ENCODE peak calls at places on chromosomes 5 and 9, in seven cellular contexts. G is GM06990, Z is WTC11, P is OCI-LY7, T is left ventricle myocardium inferior, C is dermis microvascular lymphatic vessel endothelial cell, L is MV-4-11. W is an unnamed sample.

GRCh38 chr5:172502969-172503368 is 48.6 kb upstream of the SH3PXD2B start:
- DNase-seq in G (no peak), Z (no peak), P (peak; percentile 9), T (no peak), C (no peak), L (peak; percentile 5), W (peak; percentile 54)

GRCh38 chr5:87191645-87192044 is 76.0 kb upstream of the RASA1 start:
- DNase-seq in G (no peak), Z (no peak), P (no peak), T (no peak), C (no peak), L (no peak), W (no peak)

GRCh38 chr9:92804727-92805126 is 40.1 kb upstream of the BICD2 start:
- DNase-seq in G (no peak), Z (no peak), P (no peak), T (no peak), C (no peak), L (no peak), W (no peak)

GRCh38 chr9:117073539-117074336 is 341.1 kb downstream of the ASTN2 start:
- DNase-seq in G (no peak), Z (peak; percentile 80), P (peak; percentile 1), T (no peak), C (no peak), L (no peak), W (no peak)

GRCh38 chr9:122370303-122370702 is 521 bp upstream of the PTGS1 start:
- DNase-seq in G (no peak), Z (no peak), P (peak; percentile 32), T (no peak), C (no peak), L (peak; percentile 79), W (no peak)

GRCh38 chr5:56951131-56951945 is 585 bp downstream of the MIER3 start:
- DNase-seq in G (no peak), Z (peak; percentile 52), P (peak; percentile 58), T (peak; percentile 20), C (no peak), L (no peak), W (no peak)

GRCh38 chr9:130948266-130948665 is 9.2 kb upstream of the FIBCD1 start:
- DNase-seq in G (no peak), Z (no peak), P (no peak), T (no peak), C (no peak), L (no peak), W (no peak)

GRCh38 chr5:40678021-40678939 is 1.4 kb upstream of the PTGER4 start:
- DNase-seq in G (no peak), Z (no peak), P (no peak), T (no peak), C (no peak), L (peak; percentile 67), W (no peak)

GRCh38 chr9:13186091-13186490 is 93.4 kb downstream of the MPDZ start:
- DNase-seq in G (no peak), Z (no peak), P (no peak), T (no peak), C (no peak), L (no peak), W (no peak)

GRCh38 chr5:43638556-43638955 is 35.6 kb downstream of the NNT start:
- DNase-seq in G (no peak), Z (no peak), P (no peak), T (no peak), C (no peak), L (no peak), W (no peak)

GRCh38 chr9:121667214-121667613 is 15.8 kb downstream of the DAB2IP start:
- DNase-seq in G (no peak), Z (no peak), P (no peak), T (no peak), C (no peak), L (no peak), W (no peak)

GRCh38 chr9:85927077-85927476 is 13.9 kb upstream of the NAA35 start:
- DNase-seq in G (no peak), Z (no peak), P (no peak), T (no peak), C (no peak), L (no peak), W (no peak)

GRCh38 chr9:121651295-121652036 is at the start of gene DAB2IP:
- DNase-seq in G (no peak), Z (peak; percentile 77), P (no peak), T (peak; percentile 60), C (no peak), L (no peak), W (no peak)

GRCh38 chr5:83488821-83489220 is 17.3 kb downstream of the VCAN start:
- DNase-seq in G (no peak), Z (no peak), P (no peak), T (no peak), C (no peak), L (no peak), W (no peak)

GRCh38 chr9:109476781-109477268 is 21.3 kb downstream of the PTPN3 start:
- DNase-seq in G (no peak), Z (no peak), P (no peak), T (no peak), C (no peak), L (no peak), W (no peak)

GRCh38 chr5:71475788-71476384 is 20.4 kb downstream of the BDP1 start:
- DNase-seq in G (no peak), Z (no peak), P (peak; percentile 40), T (no peak), C (no peak), L (peak; percentile 9), W (no peak)

GRCh38 chr5:72065751-72066255 is 41.5 kb upstream of the MAP1B start:
- DNase-seq in G (no peak), Z (peak; percentile 82), P (no peak), T (no peak), C (no peak), L (no peak), W (no peak)

GRCh38 chr5:1732955-1733354 is 66.7 kb downstream of the MRPL36 start:
- DNase-seq in G (no peak), Z (no peak), P (no peak), T (no peak), C (no peak), L (no peak), W (no peak)

GRCh38 chr5:8136271-8136670 is 267.3 kb downstream of the MTRR start:
- DNase-seq in G (no peak), Z (no peak), P (no peak), T (no peak), C (no peak), L (no peak), W (no peak)

GRCh38 chr9:114238919-114239879 is 83.7 kb upstream of the ORM1 start:
- DNase-seq in G (no peak), Z (peak; percentile 24), P (peak; percentile 11), T (no peak), C (peak; percentile 25), L (no peak), W (no peak)

GRCh38 chr9:95107001-95107749 is 210.3 kb downstream of the FANCC start:
- DNase-seq in G (no peak), Z (no peak), P (no peak), T (no peak), C (no peak), L (no peak), W (no peak)

GRCh38 chr9:93467062-93467416 is 13.7 kb upstream of the FAM120AOS start:
- DNase-seq in G (no peak), Z (no peak), P (no peak), T (no peak), C (no peak), L (no peak), W (no peak)

GRCh38 chr5:298737-299125 is 22.8 kb upstream of the AHRR start:
- DNase-seq in G (no peak), Z (no peak), P (no peak), T (no peak), C (no peak), L (no peak), W (no peak)

GRCh38 chr9:101528015-101528414 is 5.6 kb upstream of the RNF20 start:
- DNase-seq in G (no peak), Z (no peak), P (no peak), T (no peak), C (no peak), L (no peak), W (no peak)

GRCh38 chr9:128124873-128125574 is 2.5 kb downstream of the PTGES2 start:
- DNase-seq in G (no peak), Z (peak; percentile 92), P (peak; percentile 64), T (peak; percentile 59), C (no peak), L (peak; percentile 64), W (no peak)

GRCh38 chr9:35172878-35173277 is 11.1 kb downstream of the UNC13B start:
- DNase-seq in G (no peak), Z (no peak), P (no peak), T (no peak), C (no peak), L (no peak), W (no peak)

GRCh38 chr9:131732636-131733340 is 7.1 kb downstream of the RAPGEF1 start:
- DNase-seq in G (no peak), Z (no peak), P (peak; percentile 92), T (no peak), C (no peak), L (peak; percentile 88), W (no peak)

GRCh38 chr9:125550216-125550614 is 156.8 kb downstream of the MAPKAP1 start:
- DNase-seq in G (no peak), Z (no peak), P (no peak), T (no peak), C (no peak), L (no peak), W (no peak)

GRCh38 chr5:149466457-149466972 is 84.7 kb downstream of the CSNK1A1 start:
- DNase-seq in G (no peak), Z (no peak), P (no peak), T (no peak), C (no peak), L (peak; percentile 58), W (no peak)

GRCh38 chr5:39422036-39422606 is 2.7 kb downstream of the DAB2 start:
- DNase-seq in G (no peak), Z (no peak), P (no peak), T (no peak), C (no peak), L (peak; percentile 26), W (no peak)

GRCh38 chr9:37760416-37761165 is 7.0 kb downstream of the TRMT10B start:
- DNase-seq in G (no peak), Z (no peak), P (no peak), T (no peak), C (no peak), L (no peak), W (no peak)

GRCh38 chr9:110947645-110948044 is 90.6 kb downstream of the LPAR1 start:
- DNase-seq in G (no peak), Z (no peak), P (no peak), T (no peak), C (no peak), L (no peak), W (no peak)

GRCh38 chr5:5492087-5492933 is 69.8 kb downstream of the ICE1 start:
- DNase-seq in G (no peak), Z (no peak), P (peak; percentile 75), T (no peak), C (peak; percentile 21), L (peak; percentile 56), W (no peak)

GRCh38 chr9:81522721-81523551 is 166.4 kb downstream of the TLE1 start:
- DNase-seq in G (no peak), Z (peak; percentile 39), P (peak; percentile 39), T (no peak), C (peak; percentile 82), L (peak; percentile 82), W (no peak)

W was measured in right atrium auricular region.